ENCODE peak calls at places on chromosome 20, in six cellular contexts. E is H9, B is nephron progenitor cell, T is ovary, Q is cardiac fibroblast, C is aorta. M is an unnamed sample.

GRCh38 chr20:1815502-1816085 is 79.6 kb upstream of the SIRPA start:
- DNase-seq in E (peak; percentile 4), B (no peak), T (no peak), Q (no peak), C (no peak), M (peak; percentile 76)

GRCh38 chr20:8215516-8215915 is 83.5 kb downstream of the PLCB1 start:
- DNase-seq in E (no peak), B (no peak), T (no peak), Q (peak; percentile 72), C (no peak), M (no peak)

GRCh38 chr20:63441777-63442493 is 30.5 kb downstream of the KCNQ2 start:
- DNase-seq in E (peak; percentile 74), B (peak; percentile 65), T (no peak), Q (peak; percentile 38), C (no peak), M (peak; percentile 60)

GRCh38 chr20:51456511-51457280 is 85.8 kb downstream of the NFATC2 start:
- DNase-seq in E (peak; percentile 54), B (peak; percentile 28), T (peak; percentile 97), Q (peak; percentile 97), C (peak; percentile 97), M (peak; percentile 89)

GRCh38 chr20:38353298-38353697 is 7.0 kb downstream of the LBP start:
- DNase-seq in E (no peak), B (no peak), T (no peak), Q (no peak), C (no peak), M (no peak)

GRCh38 chr20:19492116-19492515 is 265.9 kb upstream of the RIN2 start:
- DNase-seq in E (no peak), B (no peak), T (no peak), Q (peak; percentile 10), C (no peak), M (no peak)

GRCh38 chr20:37042986-37043972 is 52.5 kb downstream of the RBL1 start:
- DNase-seq in E (no peak), B (no peak), T (no peak), Q (no peak), C (no peak), M (no peak)

GRCh38 chr20:23156170-23156841 is 70.2 kb upstream of the CD93 start:
- DNase-seq in E (peak; percentile 27), B (no peak), T (no peak), Q (peak; percentile 77), C (peak; percentile 79), M (no peak)

GRCh38 chr20:46363874-46364669 is 42.3 kb downstream of the ELMO2 start:
- DNase-seq in E (peak; percentile 91), B (peak; percentile 92), T (peak; percentile 86), Q (peak; percentile 86), C (peak; percentile 93), M (peak; percentile 85)

GRCh38 chr20:11676618-11677289 is 240.9 kb upstream of the BTBD3 start:
- DNase-seq in E (peak; percentile 71), B (peak; percentile 79), T (no peak), Q (peak; percentile 64), C (no peak), M (peak; percentile 65)

GRCh38 chr20:56778765-56779195 is 149.7 kb downstream of the TFAP2C start:
- DNase-seq in E (peak; percentile 45), B (no peak), T (no peak), Q (peak; percentile 8), C (no peak), M (no peak)

GRCh38 chr20:10282930-10283556 is 64.4 kb downstream of the SNAP25 start:
- DNase-seq in E (no peak), B (no peak), T (no peak), Q (peak; percentile 52), C (no peak), M (no peak)

GRCh38 chr20:33664762-33665144 is 2.0 kb upstream of the ACTL10 start:
- DNase-seq in E (no peak), B (no peak), T (no peak), Q (no peak), C (no peak), M (no peak)

GRCh38 chr20:21323640-21324039 is 20.5 kb downstream of the XRN2 start:
- DNase-seq in E (no peak), B (no peak), T (no peak), Q (peak; percentile 93), C (no peak), M (no peak)

GRCh38 chr20:6657904-6658303 is 109.6 kb upstream of the BMP2 start:
- DNase-seq in E (no peak), B (no peak), T (no peak), Q (no peak), C (no peak), M (no peak)

GRCh38 chr20:61664741-61665320 is 400.9 kb downstream of the TAF4 start:
- DNase-seq in E (no peak), B (no peak), T (no peak), Q (no peak), C (no peak), M (no peak)

GRCh38 chr20:58544301-58544700 is 29.1 kb upstream of the APCDD1L start:
- DNase-seq in E (no peak), B (no peak), T (no peak), Q (no peak), C (no peak), M (no peak)

GRCh38 chr20:62602550-62602949 is 39.8 kb upstream of the SLCO4A1 start:
- DNase-seq in E (no peak), B (no peak), T (no peak), Q (no peak), C (no peak), M (no peak)

GRCh38 chr20:62523473-62524203 is 47.8 kb upstream of the GATA5 start:
- DNase-seq in E (peak; percentile 80), B (no peak), T (no peak), Q (no peak), C (no peak), M (no peak)

GRCh38 chr20:10280016-10280908 is 61.6 kb downstream of the SNAP25 start:
- DNase-seq in E (no peak), B (no peak), T (no peak), Q (no peak), C (no peak), M (no peak)

GRCh38 chr20:52124821-52125220 is 66.8 kb downstream of the ZFP64 start:
- DNase-seq in E (no peak), B (no peak), T (no peak), Q (no peak), C (no peak), M (no peak)

GRCh38 chr20:23622839-23623343 is 14.9 kb downstream of the CST3 start:
- DNase-seq in E (no peak), B (no peak), T (peak; percentile 80), Q (peak; percentile 96), C (peak; percentile 81), M (no peak)

GRCh38 chr20:57688864-57689263 is 21.0 kb downstream of the PMEPA1 start:
- DNase-seq in E (no peak), B (no peak), T (peak; percentile 42), Q (no peak), C (peak; percentile 72), M (peak; percentile 76)

GRCh38 chr20:48748556-48748955 is 79.2 kb downstream of the PREX1 start:
- DNase-seq in E (no peak), B (no peak), T (no peak), Q (no peak), C (no peak), M (no peak)

GRCh38 chr20:41577129-41578009 is 40.8 kb downstream of the CHD6 start:
- DNase-seq in E (no peak), B (no peak), T (no peak), Q (no peak), C (no peak), M (no peak)